ENCODE peak calls at places on chromosomes 7 and 10, in four cellular contexts. P is heart right ventricle, T is Caco-2, X is upper lobe of right lung. N is an unnamed sample.

GRCh38 chr7:44515595-44516268 is 25.3 kb upstream of the NUDCD3 start:
- DNase-seq in P (no peak), T (no peak), X (no peak), N (no peak)

GRCh38 chr10:88170628-88171027 is 307.2 kb downstream of the PTEN start:
- DNase-seq in P (no peak), T (no peak), X (no peak), N (no peak)

GRCh38 chr10:62036186-62037081 is 134.9 kb downstream of the ARID5B start:
- DNase-seq in P (no peak), T (no peak), X (no peak), N (no peak)

GRCh38 chr7:82110146-82110823 is 333.3 kb downstream of the CACNA2D1 start:
- DNase-seq in P (no peak), T (no peak), X (no peak), N (peak; percentile 74)

GRCh38 chr7:42082144-42082543 is 154.9 kb downstream of the GLI3 start:
- DNase-seq in P (no peak), T (no peak), X (no peak), N (no peak)

GRCh38 chr10:17961551-17962422 is 10.1 kb downstream of the SLC39A12 start:
- DNase-seq in P (no peak), T (no peak), X (no peak), N (no peak)

GRCh38 chr7:156906281-156906680 is 13.3 kb upstream of the LMBR1 start:
- DNase-seq in P (no peak), T (no peak), X (no peak), N (no peak)

GRCh38 chr10:104311184-104311720 is 27.0 kb downstream of the ITPRIP start:
- DNase-seq in P (no peak), T (no peak), X (no peak), N (no peak)

GRCh38 chr7:153091477-153091876 is 331.9 kb downstream of the ACTR3B start:
- DNase-seq in P (no peak), T (no peak), X (no peak), N (no peak)

GRCh38 chr10:76218045-76218444 is 786.6 kb downstream of the LRMDA start:
- DNase-seq in P (no peak), T (no peak), X (no peak), N (no peak)

GRCh38 chr7:85719981-85720963 is 533.4 kb upstream of the SEMA3D start:
- DNase-seq in P (no peak), T (no peak), X (no peak), N (no peak)

GRCh38 chr7:97639036-97639435 is 92.8 kb upstream of the TAC1 start:
- DNase-seq in P (no peak), T (no peak), X (no peak), N (no peak)

GRCh38 chr7:69967699-69968450 is 369.6 kb downstream of the AUTS2 start:
- DNase-seq in P (no peak), T (no peak), X (no peak), N (no peak)

GRCh38 chr10:48470115-48470892 is 134.6 kb downstream of the ARHGAP22 start:
- DNase-seq in P (no peak), T (peak; percentile 71), X (peak; percentile 45), N (no peak)

GRCh38 chr10:68828833-68829232 is 1.5 kb downstream of the STOX1 start:
- DNase-seq in P (no peak), T (no peak), X (no peak), N (no peak)

GRCh38 chr7:55066479-55066878 is 47.7 kb downstream of the EGFR start:
- DNase-seq in P (no peak), T (peak; percentile 69), X (no peak), N (no peak)

GRCh38 chr10:52772623-52773022 is at the start of gene MBL2:
- DNase-seq in P (no peak), T (no peak), X (no peak), N (no peak)

GRCh38 chr7:152760384-152761115 is 998 bp downstream of the ACTR3B start:
- DNase-seq in P (no peak), T (no peak), X (no peak), N (no peak)

GRCh38 chr7:105316578-105317375 is 71.9 kb downstream of the SRPK2 start:
- DNase-seq in P (no peak), T (no peak), X (no peak), N (no peak)
- H3K4me3 ChIP-seq in P (no peak overlapping the region), T (no peak overlapping the region), X (no peak overlapping the region), N (no peak overlapping the region)

GRCh38 chr10:74511051-74511450 is 315.3 kb upstream of the KAT6B start:
- DNase-seq in P (no peak), T (no peak), X (no peak), N (no peak)

GRCh38 chr10:74510594-74510993 is 315.8 kb upstream of the KAT6B start:
- DNase-seq in P (no peak), T (no peak), X (no peak), N (no peak)

GRCh38 chr10:74518076-74518475 is 308.3 kb upstream of the KAT6B start:
- DNase-seq in P (no peak), T (no peak), X (no peak), N (no peak)

DNA sequence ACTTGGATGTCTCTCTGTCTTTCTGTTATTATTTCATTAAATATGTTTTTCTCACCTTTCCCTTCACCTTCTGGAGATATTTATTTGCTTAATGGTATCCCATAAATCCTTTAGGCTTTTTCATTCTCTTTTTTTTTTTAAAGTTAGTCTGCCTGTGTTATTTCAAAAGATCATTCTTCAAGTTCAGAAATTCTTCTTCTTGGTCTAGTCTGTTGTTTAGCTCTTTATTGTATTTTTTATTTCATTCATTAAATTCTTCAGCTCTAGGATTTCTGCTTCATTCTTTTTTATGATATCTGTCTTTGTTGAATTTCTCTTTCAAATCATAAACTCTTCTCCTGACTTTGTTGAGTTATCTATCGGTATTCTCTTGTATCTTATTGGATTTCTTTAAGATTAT is 312.1 kb upstream of the KAT6B start:
- DNase-seq in P (no peak), T (no peak), X (no peak), N (no peak)
- H3K4me3 ChIP-seq in P (no peak overlapping the region), T (no peak overlapping the region), X (no peak overlapping the region), N (no peak overlapping the region)

GRCh38 chr7:158704524-158705233 is at the start of gene NCAPG2:
- DNase-seq in P (peak; percentile 99), T (peak; percentile 98), X (peak; percentile 100), N (peak; percentile 99)

GRCh38 chr7:158700008-158700407 is 4.6 kb downstream of the NCAPG2 start:
- DNase-seq in P (no peak), T (no peak), X (no peak), N (no peak)

GRCh38 chr7:158705234-158705890 is 758 bp upstream of the NCAPG2 start:
- DNase-seq in P (no peak), T (peak; percentile 45), X (no peak), N (no peak)

GRCh38 chr7:158702196-158702595 is 2.4 kb downstream of the NCAPG2 start:
- DNase-seq in P (no peak), T (no peak), X (no peak), N (no peak)

GRCh38 chr7:158702944-158703343 is 1.7 kb downstream of the NCAPG2 start:
- DNase-seq in P (no peak), T (no peak), X (no peak), N (no peak)
- H3K4me3 ChIP-seq in P (no peak overlapping the region), T (no peak overlapping the region), X (no peak overlapping the region), N (peak overlapping the region; percentile 99)

GRCh38 chr7:151343516-151343915 is 1.9 kb downstream of the NUB1 start:
- DNase-seq in P (no peak), T (no peak), X (no peak), N (no peak)
- H3K4me3 ChIP-seq in P (no peak overlapping the region), T (no peak overlapping the region), X (no peak overlapping the region), N (no peak overlapping the region)

DNA sequence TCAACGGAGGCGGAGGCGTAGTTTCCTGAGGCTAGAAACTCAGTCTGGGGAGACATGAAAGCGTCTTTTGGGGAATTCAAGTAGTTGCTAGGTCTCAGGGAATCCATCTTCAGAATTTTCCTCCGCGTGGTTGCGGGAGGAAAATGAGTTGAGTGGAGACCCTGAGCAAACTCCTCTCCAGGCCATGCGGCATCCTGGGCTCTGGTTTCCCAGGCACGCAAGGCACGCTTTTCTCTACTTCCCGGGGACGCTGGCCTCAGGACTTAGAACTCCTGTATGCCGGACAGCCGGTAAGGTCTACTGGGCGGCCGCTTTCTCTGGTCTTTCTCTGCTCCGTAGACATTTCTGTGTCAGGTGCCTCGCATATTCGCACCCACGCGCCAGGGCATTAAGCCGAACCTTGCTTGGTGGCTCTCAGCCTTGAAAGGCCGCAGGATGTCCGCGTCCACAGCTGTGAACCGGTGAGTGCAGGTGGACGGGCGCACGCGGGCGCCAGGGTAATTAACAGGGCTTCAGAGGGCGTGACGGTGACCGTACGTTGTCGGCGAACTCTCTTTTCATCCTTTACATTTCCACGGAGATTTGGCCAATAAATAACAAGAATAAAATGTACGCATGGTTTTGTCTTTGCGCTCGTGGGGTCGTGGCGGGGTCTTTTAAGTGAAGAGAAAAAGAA is 1.0 kb upstream of the RBM20 start:
- DNase-seq in P (no peak), T (no peak), X (no peak), N (no peak)
- H3K4me3 ChIP-seq in P (peak overlapping the region; percentile 67), T (peak overlapping the region; percentile 44), X (peak overlapping the region; percentile 41), N (peak overlapping the region; percentile 40)

GRCh38 chr10:70829543-70829942 is 13.8 kb downstream of the SGPL1 start:
- DNase-seq in P (no peak), T (no peak), X (no peak), N (no peak)
- H3K4me3 ChIP-seq in P (no peak overlapping the region), T (no peak overlapping the region), X (no peak overlapping the region), N (no peak overlapping the region)

GRCh38 chr7:139647085-139647484 is 123.6 kb downstream of the CLEC2L start:
- DNase-seq in P (no peak), T (no peak), X (no peak), N (no peak)

GRCh38 chr7:139647812-139648616 is 124.5 kb downstream of the CLEC2L start:
- DNase-seq in P (no peak), T (no peak), X (no peak), N (no peak)

GRCh38 chr7:139648941-139649425 is 125.5 kb downstream of the CLEC2L start:
- DNase-seq in P (no peak), T (no peak), X (peak; percentile 70), N (no peak)

GRCh38 chr7:139650429-139651100 is 127.1 kb downstream of the CLEC2L start:
- DNase-seq in P (peak; percentile 35), T (no peak), X (no peak), N (no peak)

GRCh38 chr7:139648617-139648932 is 125.1 kb downstream of the CLEC2L start:
- DNase-seq in P (no peak), T (no peak), X (no peak), N (no peak)
- H3K4me3 ChIP-seq in P (peak overlapping the region; percentile 27), T (no peak overlapping the region), X (no peak overlapping the region), N (no peak overlapping the region)

GRCh38 chr7:131568510-131568909 is 12.1 kb upstream of the PODXL start:
- DNase-seq in P (no peak), T (no peak), X (no peak), N (no peak)
- H3K4me3 ChIP-seq in P (no peak overlapping the region), T (no peak overlapping the region), X (no peak overlapping the region), N (no peak overlapping the region)

GRCh38 chr10:89210794-89211425 is 3.8 kb upstream of the CH25H start:
- DNase-seq in P (no peak), T (no peak), X (no peak), N (no peak)

GRCh38 chr10:89207181-89207800 is at the start of gene CH25H:
- DNase-seq in P (peak; percentile 72), T (peak; percentile 41), X (peak; percentile 85), N (peak; percentile 69)

GRCh38 chr10:89209718-89210117 is 2.6 kb upstream of the CH25H start:
- DNase-seq in P (no peak), T (no peak), X (no peak), N (no peak)

GRCh38 chr10:89206402-89207180 is 526 bp downstream of the CH25H start:
- DNase-seq in P (peak; percentile 14), T (no peak), X (peak; percentile 70), N (no peak)

GRCh38 chr10:89207801-89208551 is 859 bp upstream of the CH25H start:
- DNase-seq in P (peak; percentile 67), T (no peak), X (peak; percentile 79), N (peak; percentile 23)
- H3K4me3 ChIP-seq in P (peak overlapping the region; percentile 61), T (peak overlapping the region; percentile 7), X (peak overlapping the region; percentile 55), N (peak overlapping the region; percentile 7)